ENCODE peak calls at places on chromosomes 6 and 20, in six cellular contexts. One of them, this sample, is unnamed.

GRCh38 chr6:20610636-20611200 is 76.5 kb downstream of the CDKAL1 start:
- DNase-seq in keratinocyte: no peak
- DNase-seq in HCT116: no peak
- DNase-seq in lung: no peak
- DNase-seq in GM23248: peak
- DNase-seq in small intestine: no peak
- DNase-seq in this sample: no peak

GRCh38 chr20:38275815-38276550 is 15.4 kb upstream of the KIAA1755 start:
- DNase-seq in HCT116: no peak
- DNase-seq in keratinocyte: no peak
- DNase-seq in GM23248: peak
- DNase-seq in small intestine: no peak
- DNase-seq in lung: no peak
- DNase-seq in this sample: peak

GRCh38 chr6:168376811-168377480 is 57.4 kb upstream of the DACT2 start:
- DNase-seq in lung: no peak
- DNase-seq in GM23248: no peak
- DNase-seq in HCT116: no peak
- DNase-seq in keratinocyte: no peak
- DNase-seq in small intestine: no peak
- DNase-seq in this sample: no peak

GRCh38 chr6:89087881-89088280 is 7.3 kb downstream of the PNRC1 start:
- DNase-seq in GM23248: no peak
- DNase-seq in HCT116: no peak
- DNase-seq in lung: no peak
- DNase-seq in keratinocyte: no peak
- DNase-seq in small intestine: no peak
- DNase-seq in this sample: no peak

GRCh38 chr6:25694366-25694765 is 42.4 kb downstream of the SCGN start:
- DNase-seq in GM23248: peak
- DNase-seq in keratinocyte: no peak
- DNase-seq in HCT116: no peak
- DNase-seq in lung: no peak
- DNase-seq in small intestine: no peak
- DNase-seq in this sample: no peak

GRCh38 chr6:88048556-88048955 is 915 bp downstream of the SPACA1 start:
- DNase-seq in lung: no peak
- DNase-seq in GM23248: no peak
- DNase-seq in HCT116: no peak
- DNase-seq in small intestine: peak
- DNase-seq in keratinocyte: no peak
- DNase-seq in this sample: no peak

GRCh38 chr6:24919404-24919892 is 16.3 kb downstream of the RIPOR2 start:
- DNase-seq in keratinocyte: no peak
- DNase-seq in small intestine: no peak
- DNase-seq in HCT116: no peak
- DNase-seq in lung: no peak
- DNase-seq in GM23248: no peak
- DNase-seq in this sample: no peak

GRCh38 chr6:93964926-93965325 is 545.6 kb upstream of the EPHA7 start:
- DNase-seq in GM23248: no peak
- DNase-seq in keratinocyte: no peak
- DNase-seq in HCT116: no peak
- DNase-seq in lung: no peak
- DNase-seq in small intestine: no peak
- DNase-seq in this sample: no peak

GRCh38 chr20:13006825-13007224 is 1.9 kb upstream of the SPTLC3 start:
- DNase-seq in HCT116: no peak
- DNase-seq in lung: no peak
- DNase-seq in small intestine: no peak
- DNase-seq in GM23248: peak
- DNase-seq in keratinocyte: no peak
- DNase-seq in this sample: peak

GRCh38 chr6:165081944-165082532 is 227.4 kb downstream of the C6orf118 start:
- DNase-seq in HCT116: no peak
- DNase-seq in lung: no peak
- DNase-seq in keratinocyte: no peak
- DNase-seq in GM23248: no peak
- DNase-seq in small intestine: no peak
- DNase-seq in this sample: no peak

GRCh38 chr6:75098709-75099108 is 107.1 kb downstream of the COL12A1 start:
- DNase-seq in keratinocyte: peak
- DNase-seq in small intestine: peak
- DNase-seq in HCT116: peak
- DNase-seq in GM23248: peak
- DNase-seq in lung: peak
- DNase-seq in this sample: peak

GRCh38 chr6:112145080-112145573 is 57.7 kb downstream of the FAM229B start:
- DNase-seq in HCT116: no peak
- DNase-seq in lung: no peak
- DNase-seq in GM23248: no peak
- DNase-seq in keratinocyte: no peak
- DNase-seq in small intestine: no peak
- DNase-seq in this sample: no peak

GRCh38 chr20:45463113-45463512 is 6.4 kb upstream of the WFDC2 start:
- DNase-seq in HCT116: no peak
- DNase-seq in lung: no peak
- DNase-seq in keratinocyte: no peak
- DNase-seq in small intestine: no peak
- DNase-seq in GM23248: no peak
- DNase-seq in this sample: no peak

GRCh38 chr6:13725570-13725969 is 13.9 kb upstream of the RANBP9 start:
- DNase-seq in GM23248: peak
- DNase-seq in lung: peak
- DNase-seq in keratinocyte: peak
- DNase-seq in HCT116: peak
- DNase-seq in small intestine: no peak
- DNase-seq in this sample: no peak
- H3K27ac ChIP-seq in GM23248: no peak
- H3K27ac ChIP-seq in lung: no peak
- H3K27ac ChIP-seq in keratinocyte: peak
- H3K27ac ChIP-seq in HCT116: peak
- H3K27ac ChIP-seq in small intestine: no peak
- H3K27ac ChIP-seq in this sample: no peak

GRCh38 chr6:147509900-147510299 is 1.4 kb downstream of the SAMD5 start:
- DNase-seq in small intestine: peak
- DNase-seq in lung: no peak
- DNase-seq in GM23248: no peak
- DNase-seq in HCT116: no peak
- DNase-seq in keratinocyte: no peak
- DNase-seq in this sample: no peak
- H3K4me3 ChIP-seq in small intestine: no peak
- H3K4me3 ChIP-seq in lung: peak
- H3K4me3 ChIP-seq in GM23248: no peak
- H3K4me3 ChIP-seq in HCT116: peak
- H3K4me3 ChIP-seq in keratinocyte: no peak
- H3K4me3 ChIP-seq in this sample: no peak

GRCh38 chr6:131293472-131293911 is 158.2 kb downstream of the AKAP7 start:
- DNase-seq in keratinocyte: no peak
- DNase-seq in HCT116: no peak
- DNase-seq in small intestine: peak
- DNase-seq in GM23248: no peak
- DNase-seq in lung: no peak
- DNase-seq in this sample: no peak

GRCh38 chr6:131290955-131291354 is 155.7 kb downstream of the AKAP7 start:
- DNase-seq in small intestine: no peak
- DNase-seq in GM23248: no peak
- DNase-seq in keratinocyte: no peak
- DNase-seq in lung: no peak
- DNase-seq in HCT116: no peak
- DNase-seq in this sample: no peak

GRCh38 chr6:131292145-131292938 is 157.1 kb downstream of the AKAP7 start:
- DNase-seq in HCT116: no peak
- DNase-seq in lung: no peak
- DNase-seq in small intestine: no peak
- DNase-seq in keratinocyte: no peak
- DNase-seq in GM23248: no peak
- DNase-seq in this sample: no peak

GRCh38 chr6:131295081-131295480 is 159.8 kb downstream of the AKAP7 start:
- DNase-seq in keratinocyte: no peak
- DNase-seq in HCT116: no peak
- DNase-seq in lung: no peak
- DNase-seq in GM23248: no peak
- DNase-seq in small intestine: no peak
- DNase-seq in this sample: no peak
- H3K27ac ChIP-seq in keratinocyte: no peak
- H3K27ac ChIP-seq in HCT116: no peak
- H3K27ac ChIP-seq in lung: no peak
- H3K27ac ChIP-seq in GM23248: no peak
- H3K27ac ChIP-seq in small intestine: no peak
- H3K27ac ChIP-seq in this sample: no peak

GRCh38 chr6:90611543-90611864 is 24.6 kb upstream of the MAP3K7 start:
- DNase-seq in keratinocyte: no peak
- DNase-seq in HCT116: no peak
- DNase-seq in GM23248: no peak
- DNase-seq in small intestine: no peak
- DNase-seq in lung: no peak
- DNase-seq in this sample: peak
- H3K4me3 ChIP-seq in keratinocyte: peak
- H3K4me3 ChIP-seq in HCT116: no peak
- H3K4me3 ChIP-seq in GM23248: peak
- H3K4me3 ChIP-seq in small intestine: no peak
- H3K4me3 ChIP-seq in lung: no peak
- H3K4me3 ChIP-seq in this sample: peak

GRCh38 chr6:113276631-113277030 is 580.5 kb upstream of the MARCKS start:
- DNase-seq in GM23248: no peak
- DNase-seq in HCT116: no peak
- DNase-seq in lung: no peak
- DNase-seq in keratinocyte: no peak
- DNase-seq in small intestine: no peak
- DNase-seq in this sample: no peak

GRCh38 chr6:113277111-113277510 is 580.0 kb upstream of the MARCKS start:
- DNase-seq in HCT116: no peak
- DNase-seq in GM23248: no peak
- DNase-seq in lung: no peak
- DNase-seq in keratinocyte: no peak
- DNase-seq in small intestine: no peak
- DNase-seq in this sample: no peak

DNA sequence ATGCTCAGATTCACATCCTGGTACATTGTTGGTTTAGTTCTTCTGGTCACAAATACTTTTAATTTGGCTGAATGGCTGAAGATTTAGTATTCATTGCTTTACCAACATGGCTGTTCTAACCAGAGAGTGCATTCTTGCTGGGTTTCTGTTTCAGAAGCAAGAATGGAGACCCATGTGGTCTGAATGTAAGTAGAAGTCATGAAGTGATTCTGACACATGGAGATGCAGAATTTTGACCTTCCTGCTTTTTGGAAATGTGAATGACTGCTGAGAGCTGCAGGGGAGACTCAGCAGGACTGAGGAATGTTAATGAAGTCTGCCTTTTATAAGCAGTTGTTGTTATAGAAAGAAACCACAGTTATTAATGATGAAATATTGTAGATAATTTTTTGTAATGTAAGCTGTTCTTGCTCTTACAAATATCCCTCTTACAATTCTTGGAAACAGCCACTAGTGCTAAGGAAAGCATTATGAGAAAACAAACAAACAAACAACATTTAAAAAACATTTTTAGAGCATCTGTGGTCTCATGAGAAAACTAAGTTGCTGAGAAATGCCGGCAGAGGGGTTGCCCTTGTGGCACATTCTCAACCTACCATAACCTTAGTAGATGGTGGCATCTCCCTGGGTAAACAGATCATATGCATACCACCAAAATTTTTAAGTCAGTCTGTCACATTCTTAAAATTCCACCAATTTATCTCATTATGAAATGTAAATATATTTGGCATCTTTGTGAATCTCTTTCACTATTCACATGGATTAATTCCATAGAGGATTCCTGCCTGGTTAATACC is 575.9 kb upstream of the MARCKS start:
- DNase-seq in keratinocyte: no peak
- DNase-seq in lung: no peak
- DNase-seq in GM23248: peak
- DNase-seq in small intestine: no peak
- DNase-seq in HCT116: no peak
- DNase-seq in this sample: peak
- H3K27ac ChIP-seq in keratinocyte: no peak
- H3K27ac ChIP-seq in lung: no peak
- H3K27ac ChIP-seq in GM23248: no peak
- H3K27ac ChIP-seq in small intestine: no peak
- H3K27ac ChIP-seq in HCT116: no peak
- H3K27ac ChIP-seq in this sample: no peak

GRCh38 chr6:35018184-35018523 is 123.0 kb downstream of the TCP11 start:
- DNase-seq in small intestine: no peak
- DNase-seq in lung: no peak
- DNase-seq in GM23248: no peak
- DNase-seq in keratinocyte: no peak
- DNase-seq in HCT116: no peak
- DNase-seq in this sample: no peak
- H3K4me3 ChIP-seq in small intestine: no peak
- H3K4me3 ChIP-seq in lung: peak
- H3K4me3 ChIP-seq in GM23248: no peak
- H3K4me3 ChIP-seq in keratinocyte: no peak
- H3K4me3 ChIP-seq in HCT116: no peak
- H3K4me3 ChIP-seq in this sample: no peak

GRCh38 chr6:6916598-6916997 is 191.2 kb upstream of the RREB1 start:
- DNase-seq in HCT116: no peak
- DNase-seq in GM23248: peak
- DNase-seq in small intestine: no peak
- DNase-seq in keratinocyte: no peak
- DNase-seq in lung: no peak
- DNase-seq in this sample: no peak

GRCh38 chr6:6913346-6913745 is 194.4 kb upstream of the RREB1 start:
- DNase-seq in small intestine: no peak
- DNase-seq in GM23248: no peak
- DNase-seq in lung: no peak
- DNase-seq in keratinocyte: no peak
- DNase-seq in HCT116: no peak
- DNase-seq in this sample: no peak

GRCh38 chr6:6915813-6916547 is 191.8 kb upstream of the RREB1 start:
- DNase-seq in keratinocyte: no peak
- DNase-seq in HCT116: no peak
- DNase-seq in small intestine: peak
- DNase-seq in GM23248: peak
- DNase-seq in lung: peak
- DNase-seq in this sample: no peak

GRCh38 chr6:6912841-6913240 is 194.9 kb upstream of the RREB1 start:
- DNase-seq in keratinocyte: no peak
- DNase-seq in lung: no peak
- DNase-seq in GM23248: no peak
- DNase-seq in small intestine: no peak
- DNase-seq in HCT116: no peak
- DNase-seq in this sample: no peak

GRCh38 chr6:6915219-6915618 is 192.5 kb upstream of the RREB1 start:
- DNase-seq in small intestine: peak
- DNase-seq in lung: no peak
- DNase-seq in keratinocyte: no peak
- DNase-seq in HCT116: no peak
- DNase-seq in GM23248: no peak
- DNase-seq in this sample: no peak
- H3K27ac ChIP-seq in small intestine: peak
- H3K27ac ChIP-seq in lung: peak
- H3K27ac ChIP-seq in keratinocyte: no peak
- H3K27ac ChIP-seq in HCT116: no peak
- H3K27ac ChIP-seq in GM23248: no peak
- H3K27ac ChIP-seq in this sample: no peak